ENCODE peak calls at places on chromosomes 2 and 18, in six cellular contexts. Y is LoVo; U is mesenteric fat pad; W is stimulated activated CD4-positive, alpha-beta T cell treated with anti-CD3 and anti-CD28 coated beads, Interleukin-2, amount 100 ng/mL, for 48 hours; V is effector memory CD8-positive, alpha-beta T cell; L is GM12864. K is an unnamed sample.

GRCh38 chr2:48452108-48452507 is 77.8 kb upstream of the STON1 start:
- DNase-seq in Y (no peak), U (no peak), W (no peak), V (no peak), L (no peak), K (no peak)

GRCh38 chr2:182324665-182325064 is 102.2 kb downstream of the PDE1A start:
- DNase-seq in Y (no peak), U (no peak), W (no peak), V (no peak), L (no peak), K (no peak)

GRCh38 chr18:79933765-79934164 is 17.7 kb downstream of the SLC66A2 start:
- DNase-seq in Y (no peak), U (no peak), W (no peak), V (no peak), L (no peak), K (no peak)

GRCh38 chr2:68284896-68285295 is 32.6 kb upstream of the PPP3R1 start:
- DNase-seq in Y (no peak), U (no peak), W (no peak), V (no peak), L (no peak), K (no peak)

GRCh38 chr18:2441544-2441943 is 129.8 kb downstream of the METTL4 start:
- DNase-seq in Y (no peak), U (no peak), W (no peak), V (no peak), L (no peak), K (no peak)

GRCh38 chr18:40529478-40529877 is 1425.6 kb upstream of the PIK3C3 start:
- DNase-seq in Y (no peak), U (no peak), W (no peak), V (no peak), L (no peak), K (no peak)

GRCh38 chr2:121356058-121356640 is 71.1 kb upstream of the TFCP2L1 start:
- DNase-seq in Y (peak), U (no peak), W (no peak), V (no peak), L (no peak), K (no peak)

GRCh38 chr18:7094432-7094831 is 23.2 kb downstream of the LAMA1 start:
- DNase-seq in Y (no peak), U (no peak), W (no peak), V (no peak), L (no peak), K (no peak)

GRCh38 chr2:67798536-67799160 is 264.2 kb downstream of the C1D start:
- DNase-seq in Y (no peak), U (no peak), W (no peak), V (no peak), L (no peak), K (no peak)

K was measured in naive B cell.